ENCODE peak calls at places on chromosomes 4 and X, in five cellular contexts. I, D, F, W and E are unnamed samples.
A peak's percentile ranks its signal among the peaks of the same experiment; 100 is the strongest.

GRCh38 chrX:129647588-129648410 is 7.0 kb downstream of the APLN start:
- DNase-seq in I (no peak), D (no peak), F (no peak), W (no peak), E (no peak)

GRCh38 chrX:106391284-106391852 is 220.4 kb upstream of the RADX start:
- DNase-seq in I (no peak), D (no peak), F (no peak), W (peak; percentile 0), E (no peak)

GRCh38 chrX:136639506-136640176 is 8.3 kb upstream of the CD40LG start:
- DNase-seq in I (no peak), D (no peak), F (no peak), W (peak; percentile 73), E (no peak)

GRCh38 chr4:1777822-1778641 is 15.1 kb upstream of the FGFR3 start:
- DNase-seq in I (no peak), D (peak; percentile 51), F (no peak), W (peak; percentile 30), E (peak; percentile 85)

GRCh38 chr4:27217261-27217769 is 356.7 kb downstream of the STIM2 start:
- DNase-seq in I (no peak), D (no peak), F (no peak), W (peak; percentile 90), E (no peak)

GRCh38 chr4:99087887-99088484 is 602 bp downstream of the ADH5 start:
- DNase-seq in I (peak; percentile 42), D (peak; percentile 19), F (peak; percentile 72), W (peak; percentile 87), E (no peak)

GRCh38 chrX:123830309-123830708 is 29.5 kb upstream of the XIAP start:
- DNase-seq in I (peak; percentile 30), D (no peak), F (peak; percentile 58), W (no peak), E (peak; percentile 38)

GRCh38 chrX:97310373-97310772 is 426.7 kb downstream of the RPA4 start:
- DNase-seq in I (no peak), D (no peak), F (no peak), W (no peak), E (no peak)

GRCh38 chrX:34813618-34814017 is 129.0 kb upstream of the FAM47B start:
- DNase-seq in I (no peak), D (no peak), F (no peak), W (peak; percentile 47), E (no peak)

GRCh38 chr4:54543088-54543795 is 114.5 kb upstream of the KIT start:
- DNase-seq in I (no peak), D (no peak), F (no peak), W (peak; percentile 77), E (no peak)

GRCh38 chrX:45619290-45619689 is 418.6 kb upstream of the DIPK2B start:
- DNase-seq in I (no peak), D (no peak), F (no peak), W (peak; percentile 22), E (no peak)

GRCh38 chrX:45135616-45136015 is 65.1 kb downstream of the DIPK2B start:
- DNase-seq in I (no peak), D (no peak), F (no peak), W (no peak), E (no peak)

GRCh38 chr4:87141428-87141827 is 79.0 kb downstream of the KLHL8 start:
- DNase-seq in I (no peak), D (no peak), F (no peak), W (no peak), E (no peak)

GRCh38 chr4:113468165-113469022 is 293.1 kb downstream of the CAMK2D start:
- DNase-seq in I (no peak), D (no peak), F (peak; percentile 91), W (peak; percentile 99), E (peak; percentile 87)

GRCh38 chr4:176443646-176444409 is 124.1 kb downstream of the SPCS3 start:
- DNase-seq in I (no peak), D (no peak), F (no peak), W (peak; percentile 45), E (no peak)

GRCh38 chrX:131057706-131058105 is 440 bp upstream of the ARHGAP36 start:
- DNase-seq in I (no peak), D (no peak), F (no peak), W (no peak), E (no peak)

GRCh38 chr4:137384476-137384875 is 147.8 kb downstream of the PCDH18 start:
- DNase-seq in I (no peak), D (no peak), F (no peak), W (no peak), E (no peak)

GRCh38 chr4:3108211-3108610 is 33.7 kb downstream of the HTT start:
- DNase-seq in I (no peak), D (no peak), F (no peak), W (no peak), E (no peak)

GRCh38 chrX:100720301-100720700 is 11.6 kb downstream of the SYTL4 start:
- DNase-seq in I (no peak), D (no peak), F (no peak), W (peak; percentile 11), E (no peak)

GRCh38 chrX:40465735-40466551 is 114.8 kb upstream of the ATP6AP2 start:
- DNase-seq in I (no peak), D (no peak), F (peak; percentile 45), W (no peak), E (no peak)

GRCh38 chr4:145909773-145910172 is 28.9 kb downstream of the ZNF827 start:
- DNase-seq in I (no peak), D (no peak), F (no peak), W (no peak), E (no peak)

GRCh38 chr4:68267433-68267944 is 22.0 kb upstream of the TMPRSS11B start:
- DNase-seq in I (no peak), D (no peak), F (no peak), W (peak; percentile 1), E (no peak)

GRCh38 chrX:142977128-142977914 is 48.4 kb upstream of the SPANXN4 start:
- DNase-seq in I (peak; percentile 26), D (no peak), F (no peak), W (no peak), E (no peak)

GRCh38 chr4:21801661-21802355 is 146.8 kb downstream of the KCNIP4 start:
- DNase-seq in I (no peak), D (no peak), F (no peak), W (peak; percentile 21), E (no peak)

GRCh38 chr4:167031534-167032156 is 202.6 kb downstream of the SPOCK3 start:
- DNase-seq in I (no peak), D (no peak), F (no peak), W (peak; percentile 49), E (no peak)

GRCh38 chrX:79146552-79147390 is 2.3 kb downstream of the GPR174 start:
- DNase-seq in I (no peak), D (no peak), F (no peak), W (no peak), E (no peak)

GRCh38 chr4:94648699-94649098 is 109.1 kb upstream of the BMPR1B start:
- DNase-seq in I (no peak), D (no peak), F (no peak), W (no peak), E (no peak)

GRCh38 chr4:123696712-123697111 is 300.1 kb downstream of the SPRY1 start:
- DNase-seq in I (no peak), D (no peak), F (no peak), W (no peak), E (no peak)

GRCh38 chr4:84734037-84734436 is 151.1 kb downstream of the CDS1 start:
- DNase-seq in I (no peak), D (no peak), F (no peak), W (no peak), E (no peak)

GRCh38 chrX:148271263-148271662 is 229.2 kb upstream of the AFF2 start:
- DNase-seq in I (no peak), D (no peak), F (no peak), W (no peak), E (no peak)

GRCh38 chr4:79467246-79467932 is 59.4 kb upstream of the GK2 start:
- DNase-seq in I (no peak), D (no peak), F (no peak), W (peak; percentile 52), E (no peak)